ENCODE peak calls at places on chromosome 12, in four cellular contexts. Y is HCT116, T is K562, J is H1. P is an unnamed sample.

GRCh38 chr12:52879394-52880351 is 25.2 kb downstream of the KRT8 start:
- DNase-seq in J (no peak), T (peak), Y (peak), P (no peak)

GRCh38 chr12:119727600-119728436 is 59.9 kb downstream of the PRKAB1 start:
- DNase-seq in T (no peak), Y (no peak), J (no peak), P (peak)

GRCh38 chr12:132610051-132610759 is at the start of gene LRCOL1:
- DNase-seq in Y (no peak), J (no peak), T (no peak), P (no peak)

GRCh38 chr12:132284618-132285310 is 44.6 kb downstream of the GALNT9 start:
- DNase-seq in J (no peak), T (no peak), Y (no peak), P (no peak)

GRCh38 chr12:22518067-22518719 is 26.1 kb downstream of the C2CD5 start:
- DNase-seq in T (no peak), J (no peak), Y (no peak), P (no peak)

GRCh38 chr12:97194551-97194950 is 268.1 kb upstream of the RMST start:
- DNase-seq in Y (no peak), J (no peak), T (no peak), P (no peak)

GRCh38 chr12:82877963-82878362 is 191.3 kb downstream of the TMTC2 start:
- DNase-seq in J (no peak), Y (no peak), T (no peak), P (no peak)

GRCh38 chr12:102484017-102484731 is 3.8 kb upstream of the IGF1 start:
- DNase-seq in Y (peak), J (no peak), T (peak), P (peak)

GRCh38 chr12:108273217-108273616 is 65.9 kb downstream of the CMKLR1 start:
- DNase-seq in T (no peak), J (no peak), Y (no peak), P (no peak)

GRCh38 chr12:64687816-64688599 is 71.2 kb downstream of the GNS start:
- DNase-seq in J (no peak), T (no peak), Y (no peak), P (no peak)

GRCh38 chr12:12560587-12561304 is 1.9 kb downstream of the DUSP16 start:
- DNase-seq in J (no peak), T (peak), Y (no peak), P (peak)

GRCh38 chr12:123907726-123908476 is 64.7 kb downstream of the CCDC92 start:
- DNase-seq in Y (no peak), J (no peak), T (peak), P (no peak)

GRCh38 chr12:18158774-18159557 is 69.0 kb upstream of the RERGL start:
- DNase-seq in J (no peak), Y (no peak), T (peak), P (no peak)

GRCh38 chr12:47942327-47943230 is 20.8 kb upstream of the TMEM106C start:
- DNase-seq in T (peak), J (peak), Y (no peak), P (no peak)

GRCh38 chr12:93323625-93324165 is 54.0 kb upstream of the NUDT4 start:
- DNase-seq in T (no peak), Y (no peak), J (no peak), P (no peak)

GRCh38 chr12:104056419-104056972 is 6.5 kb upstream of the GLT8D2 start:
- DNase-seq in Y (no peak), J (no peak), T (no peak), P (no peak)

GRCh38 chr12:111656016-111656415 is 29.7 kb downstream of the BRAP start:
- DNase-seq in Y (no peak), T (no peak), J (no peak), P (no peak)

GRCh38 chr12:50240792-50241114 is 42.6 kb downstream of the LIMA1 start:
- DNase-seq in Y (no peak), T (peak), J (no peak), P (no peak)

GRCh38 chr12:83016226-83016835 is 329.6 kb downstream of the TMTC2 start:
- DNase-seq in J (no peak), T (peak), Y (peak), P (no peak)

GRCh38 chr12:27333311-27334009 is 824 bp downstream of the BMAL2 start:
- DNase-seq in J (no peak), Y (no peak), T (peak), P (no peak)

GRCh38 chr12:5884846-5885245 is 60.2 kb downstream of the ANO2 start:
- DNase-seq in T (no peak), J (no peak), Y (no peak), P (no peak)

DNA sequence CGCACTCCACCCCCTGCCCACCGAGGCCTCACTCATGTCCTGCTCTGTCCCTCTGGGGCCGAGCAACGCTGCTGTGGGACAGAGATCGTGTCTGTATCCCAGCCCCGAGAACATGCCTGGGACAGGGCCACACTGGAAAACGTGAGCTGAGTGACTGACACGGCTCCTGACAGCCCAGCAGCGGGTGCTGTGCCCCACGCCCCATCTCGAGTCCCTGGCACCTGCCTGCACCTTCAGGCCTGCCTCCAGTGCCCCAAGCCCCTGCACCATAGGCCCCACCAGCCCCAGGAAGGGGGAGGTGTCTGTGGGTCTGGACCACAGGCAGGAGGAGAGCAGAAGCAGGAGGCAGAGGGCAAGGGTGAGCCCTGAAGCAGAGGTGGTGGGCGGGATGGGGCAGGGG is 34.6 kb upstream of the UBC start:
- DNase-seq in J (no peak), Y (no peak), T (no peak), P (no peak)
- TF ChIP-seq SP1 in J (no peak), Y (no peak), T (no peak), P (no peak)

GRCh38 chr12:14846878-14847580 is 3.7 kb upstream of the ART4 start:
- DNase-seq in T (no peak), Y (no peak), J (no peak), P (no peak)

GRCh38 chr12:14849664-14850063 is 6.3 kb upstream of the ART4 start:
- DNase-seq in J (no peak), Y (no peak), T (no peak), P (no peak)

GRCh38 chr12:14843425-14843887 is at the start of gene ART4:
- DNase-seq in Y (no peak), J (no peak), T (peak), P (no peak)

GRCh38 chr12:14845350-14845750 is 2.0 kb upstream of the ART4 start:
- DNase-seq in Y (peak), T (peak), J (no peak), P (no peak)

GRCh38 chr12:14846042-14846587 is 2.8 kb upstream of the ART4 start:
- DNase-seq in Y (no peak), T (no peak), J (no peak), P (no peak)
- TF ChIP-seq SP1 in Y (no peak), T (no peak), J (no peak), P (no peak)

GRCh38 chr12:66036317-66036716 is 94.2 kb downstream of the LLPH start:
- DNase-seq in Y (peak), T (no peak), J (no peak), P (no peak)
- TF ChIP-seq SP1 in Y (peak), T (no peak), J (no peak), P (no peak)

GRCh38 chr12:113136128-113136989 is 798 bp upstream of the RASAL1 start:
- DNase-seq in Y (peak), T (peak), J (no peak), P (no peak)
- TF ChIP-seq SP1 in Y (peak), T (no peak), J (no peak), P (no peak)

P was measured in GM12878.